ENCODE peak calls at places on chromosomes 3 and 15, in nine cellular contexts. M, O, U, I, H, W, V, D and L are unnamed samples.
A peak's percentile ranks its signal among the peaks of the same experiment; 100 is the strongest.

GRCh38 chr3:178198329-178198728 is 337.9 kb upstream of the KCNMB2 start:
- DNase-seq in M (no peak), O (no peak), U (no peak), I (no peak), H (no peak), W (no peak), V (no peak), D (no peak), L (no peak)

GRCh38 chr3:52685285-52685704 is 418 bp downstream of the PBRM1 start:
- DNase-seq in M (peak; percentile 92), O (no peak), U (peak; percentile 86), I (peak; percentile 97), H (peak; percentile 85), W (peak; percentile 89), V (no peak), D (peak; percentile 87), L (peak; percentile 77)

GRCh38 chr3:99780749-99781148 is 36.9 kb upstream of the CMSS1 start:
- DNase-seq in M (no peak), O (no peak), U (no peak), I (no peak), H (no peak), W (no peak), V (no peak), D (no peak), L (no peak)

GRCh38 chr15:96331141-96331941 is 841 bp downstream of the NR2F2 start:
- DNase-seq in M (peak; percentile 41), O (peak; percentile 71), U (no peak), I (peak; percentile 76), H (no peak), W (peak; percentile 65), V (peak; percentile 34), D (peak; percentile 56), L (no peak)

GRCh38 chr3:112685435-112685834 is 44.5 kb upstream of the CCDC80 start:
- DNase-seq in M (no peak), O (peak; percentile 88), U (no peak), I (peak; percentile 35), H (no peak), W (no peak), V (peak; percentile 71), D (no peak), L (no peak)

GRCh38 chr3:128180446-128180845 is 27.2 kb downstream of the EEFSEC start:
- DNase-seq in M (no peak), O (peak; percentile 39), U (no peak), I (peak; percentile 30), H (no peak), W (no peak), V (no peak), D (no peak), L (no peak)

GRCh38 chr3:5220667-5221431 is 33.3 kb downstream of the EDEM1 start:
- DNase-seq in M (no peak), O (no peak), U (no peak), I (no peak), H (no peak), W (no peak), V (no peak), D (no peak), L (no peak)

GRCh38 chr3:196712514-196713413 is 587 bp downstream of the PIGX start:
- DNase-seq in M (peak; percentile 84), O (peak; percentile 53), U (peak; percentile 77), I (no peak), H (peak; percentile 72), W (peak; percentile 88), V (peak; percentile 44), D (peak; percentile 80), L (peak; percentile 39)

GRCh38 chr3:170759511-170760173 is 110.4 kb downstream of the RPL22L1 start:
- DNase-seq in M (no peak), O (no peak), U (no peak), I (no peak), H (peak; percentile 30), W (no peak), V (no peak), D (no peak), L (no peak)

GRCh38 chr15:35047528-35047927 is 37.6 kb downstream of the NANOGP8 start:
- DNase-seq in M (no peak), O (no peak), U (no peak), I (no peak), H (no peak), W (no peak), V (no peak), D (no peak), L (no peak)

GRCh38 chr3:119492810-119493209 is 5.5 kb upstream of the TIMMDC1 start:
- DNase-seq in M (no peak), O (no peak), U (no peak), I (no peak), H (no peak), W (no peak), V (no peak), D (no peak), L (no peak)

GRCh38 chr3:119498188-119498987 is at the start of gene TIMMDC1:
- DNase-seq in M (peak; percentile 98), O (peak; percentile 95), U (peak; percentile 98), I (peak; percentile 93), H (peak; percentile 97), W (peak; percentile 98), V (peak; percentile 97), D (peak; percentile 97), L (peak; percentile 96)

GRCh38 chr3:119492128-119492527 is 6.2 kb upstream of the TIMMDC1 start:
- DNase-seq in M (no peak), O (no peak), U (no peak), I (no peak), H (no peak), W (no peak), V (no peak), D (no peak), L (no peak)

GRCh38 chr3:119497824-119498187 is 541 bp upstream of the TIMMDC1 start:
- DNase-seq in M (peak; percentile 25), O (peak; percentile 29), U (peak; percentile 36), I (no peak), H (peak; percentile 34), W (no peak), V (no peak), D (no peak), L (peak; percentile 25)

DNA sequence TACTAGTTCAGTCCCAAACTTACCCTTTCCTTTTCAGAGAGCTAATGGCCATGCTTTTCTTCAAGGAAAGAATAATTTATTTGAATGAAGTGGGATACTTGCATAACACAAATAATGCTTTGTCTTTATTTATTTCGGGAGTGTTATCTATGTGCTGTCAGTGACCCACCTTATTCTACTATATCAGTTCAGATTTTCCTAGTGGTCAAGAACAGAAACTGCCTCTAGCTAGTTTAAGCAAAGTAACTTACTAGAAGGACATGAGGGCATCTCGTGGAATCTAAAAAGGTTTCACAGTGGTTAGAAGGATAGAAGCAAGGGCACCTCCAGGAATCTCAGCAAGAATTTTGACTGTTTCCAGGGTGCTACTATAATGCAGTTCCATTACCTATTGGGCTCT is 3.8 kb upstream of the TIMMDC1 start:
- DNase-seq in M (no peak), O (no peak), U (no peak), I (no peak), H (no peak), W (no peak), V (no peak), D (no peak), L (no peak)
- TF ChIP-seq CTCF in M (peak; percentile 31), O (no peak), U (no peak), I (peak; percentile 19), H (no peak), W (no peak), V (peak; percentile 19), D (no peak), L (no peak)

GRCh38 chr3:46299608-46300460 is 54.1 kb upstream of the CCR2 start:
- DNase-seq in M (no peak), O (no peak), U (peak; percentile 17), I (no peak), H (no peak), W (no peak), V (no peak), D (no peak), L (no peak)

GRCh38 chr3:46301122-46301835 is 52.6 kb upstream of the CCR2 start:
- DNase-seq in M (no peak), O (no peak), U (peak; percentile 9), I (no peak), H (no peak), W (no peak), V (no peak), D (no peak), L (no peak)

GRCh38 chr3:46298871-46299607 is 54.9 kb upstream of the CCR2 start:
- DNase-seq in M (no peak), O (no peak), U (no peak), I (no peak), H (no peak), W (no peak), V (no peak), D (no peak), L (no peak)

GRCh38 chr3:46300461-46300789 is 53.5 kb upstream of the CCR2 start:
- DNase-seq in M (no peak), O (no peak), U (no peak), I (no peak), H (no peak), W (no peak), V (no peak), D (no peak), L (no peak)

GRCh38 chr3:46304739-46305138 is 49.2 kb upstream of the CCR2 start:
- DNase-seq in M (no peak), O (no peak), U (no peak), I (no peak), H (no peak), W (no peak), V (no peak), D (no peak), L (no peak)
- H3K27ac ChIP-seq in M (no peak overlapping the region), O (no peak overlapping the region), U (no peak overlapping the region), I (no peak overlapping the region), H (no peak overlapping the region), W (no peak overlapping the region), V (no peak overlapping the region), D (no peak overlapping the region), L (no peak overlapping the region)

GRCh38 chr3:46934067-46934466 is 42.5 kb downstream of the CCDC12 start:
- DNase-seq in M (no peak), O (no peak), U (no peak), I (peak; percentile 41), H (peak; percentile 57), W (no peak), V (no peak), D (peak; percentile 48), L (no peak)

GRCh38 chr3:46934508-46935167 is 41.9 kb downstream of the CCDC12 start:
- DNase-seq in M (no peak), O (peak; percentile 56), U (peak; percentile 75), I (peak; percentile 43), H (peak; percentile 57), W (peak; percentile 82), V (no peak), D (peak; percentile 68), L (peak; percentile 68)

GRCh38 chr3:46935989-46936620 is 40.4 kb downstream of the CCDC12 start:
- DNase-seq in M (no peak), O (no peak), U (no peak), I (no peak), H (no peak), W (no peak), V (no peak), D (peak; percentile 49), L (no peak)

GRCh38 chr3:46936733-46937250 is 39.8 kb downstream of the CCDC12 start:
- DNase-seq in M (no peak), O (no peak), U (peak; percentile 65), I (no peak), H (no peak), W (no peak), V (no peak), D (peak; percentile 24), L (no peak)

GRCh38 chr3:46935168-46935858 is 41.2 kb downstream of the CCDC12 start:
- DNase-seq in M (peak; percentile 59), O (peak; percentile 96), U (peak; percentile 99), I (peak; percentile 64), H (peak; percentile 96), W (peak; percentile 78), V (peak; percentile 96), D (peak; percentile 76), L (peak; percentile 89)
- TF ChIP-seq CTCF in M (peak; percentile 28), O (peak; percentile 91), U (no peak), I (peak; percentile 82), H (peak; percentile 7), W (peak; percentile 60), V (peak; percentile 92), D (peak; percentile 53), L (no peak)

GRCh38 chr15:99565031-99565280 is 828 bp upstream of the MEF2A start:
- DNase-seq in M (no peak), O (no peak), U (no peak), I (no peak), H (no peak), W (no peak), V (no peak), D (no peak), L (no peak)
- H3K27ac ChIP-seq in M (no peak overlapping the region), O (no peak overlapping the region), U (peak overlapping the region; percentile 99), I (peak overlapping the region; percentile 16), H (peak overlapping the region; percentile 92), W (peak overlapping the region; percentile 100), V (no peak overlapping the region), D (peak overlapping the region; percentile 97), L (peak overlapping the region; percentile 96)